ENCODE peak calls at places on chromosome 16, in ten cellular contexts. F is CD4-positive, alpha-beta T cell; G is esophagus squamous epithelium; R is kidney epithelial cell; L is epithelial cell of esophagus; B is HFFc6; P is omental fat pad; Z is OCI-LY7; U is IMR-90; Y is right atrium auricular region. X is an unnamed sample.
A peak's percentile ranks its signal among the peaks of the same experiment; 100 is the strongest.

GRCh38 chr16:64977211-64977920 is 144.5 kb downstream of the CDH11 start:
- DNase-seq in P (no peak), B (peak; percentile 13), L (no peak), Z (no peak), R (no peak), U (no peak), F (no peak), Y (no peak), G (no peak), X (no peak)

GRCh38 chr16:25855063-25855462 is 163.3 kb downstream of the HS3ST4 start:
- DNase-seq in G (no peak), R (no peak), B (no peak), L (no peak), P (no peak), Z (no peak), Y (no peak), U (no peak), F (no peak), X (no peak)

GRCh38 chr16:287298-287811 is 4.4 kb downstream of the PDIA2 start:
- DNase-seq in G (no peak), F (no peak), U (no peak), Z (peak; percentile 20), Y (no peak), R (no peak), L (no peak), P (no peak), B (no peak), X (no peak)

GRCh38 chr16:55282441-55282840 is 41.6 kb upstream of the IRX6 start:
- DNase-seq in G (no peak), U (no peak), P (no peak), Y (no peak), R (no peak), F (no peak), Z (no peak), L (no peak), B (no peak), X (no peak)

GRCh38 chr16:65122974-65123845 is 1.3 kb upstream of the CDH11 start:
- DNase-seq in G (no peak), B (peak; percentile 63), U (peak; percentile 63), Z (no peak), R (no peak), F (no peak), Y (peak; percentile 63), P (no peak), L (peak; percentile 44), X (no peak)

GRCh38 chr16:88737298-88738166 is 31.2 kb downstream of the CTU2 start:
- DNase-seq in G (no peak), L (peak; percentile 74), R (no peak), F (peak; percentile 80), U (peak; percentile 70), Y (no peak), Z (peak; percentile 82), P (peak; percentile 39), B (peak; percentile 73), X (peak; percentile 65)

GRCh38 chr16:2773188-2773968 is 3.7 kb downstream of the ELOB start:
- DNase-seq in F (no peak), R (no peak), G (no peak), B (peak; percentile 46), Y (no peak), P (no peak), U (peak; percentile 29), L (peak; percentile 53), Z (no peak), X (no peak)

GRCh38 chr16:77603656-77604055 is 118.7 kb upstream of the NUDT7 start:
- DNase-seq in Z (no peak), B (no peak), R (no peak), G (no peak), U (no peak), P (no peak), F (no peak), Y (no peak), L (no peak), X (no peak)

GRCh38 chr16:84963046-84963445 is 48.3 kb downstream of the ZDHHC7 start:
- DNase-seq in B (no peak), L (no peak), Z (no peak), P (no peak), U (no peak), F (no peak), G (no peak), Y (no peak), R (no peak), X (no peak)

GRCh38 chr16:8474576-8474975 is 115.7 kb downstream of the TMEM114 start:
- DNase-seq in F (no peak), Z (no peak), R (no peak), B (no peak), L (no peak), Y (no peak), G (no peak), P (no peak), U (no peak), X (no peak)

DNA sequence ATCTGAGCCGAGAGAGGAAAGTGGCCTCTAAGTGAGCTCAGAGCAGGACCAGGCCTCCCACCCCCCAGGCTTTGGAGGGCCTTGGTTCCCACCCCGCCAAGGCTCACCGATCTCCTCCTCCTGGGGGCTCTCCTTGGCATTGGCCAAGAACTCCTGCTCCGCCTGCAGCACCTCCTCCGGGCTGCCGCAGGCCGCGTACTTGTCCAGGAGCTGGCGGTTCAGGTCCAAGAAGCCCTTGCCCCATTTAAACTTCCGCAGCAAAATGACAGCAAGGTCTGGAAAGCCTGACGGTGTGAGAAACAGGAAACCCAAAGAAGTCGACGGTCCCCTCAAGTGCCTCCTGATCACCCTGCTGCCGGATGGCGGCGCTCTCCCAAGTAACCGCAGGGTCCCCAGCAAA is 1.7 kb downstream of the TSR3 start:
- DNase-seq in B (no peak), U (no peak), L (no peak), R (no peak), Y (no peak), G (no peak), Z (no peak), F (no peak), P (no peak), X (no peak)
- TF ChIP-seq CTCF in B (no peak), U (no peak), L (no peak), R (no peak), Y (no peak), G (no peak), Z (no peak), F (no peak), P (no peak), X (no peak)

GRCh38 chr16:4797805-4798252 is 2.7 kb downstream of the SMIM22 start:
- DNase-seq in Z (no peak), B (no peak), G (no peak), R (no peak), L (no peak), U (no peak), F (no peak), P (no peak), Y (no peak), X (no peak)
- TF ChIP-seq CTCF in Z (no peak), B (no peak), G (no peak), R (no peak), L (no peak), U (no peak), F (no peak), P (no peak), Y (no peak), X (no peak)

GRCh38 chr16:87017388-87018012 is 299.7 kb downstream of the C16orf95 start:
- DNase-seq in R (peak; percentile 98), B (peak; percentile 81), Y (no peak), F (no peak), G (no peak), L (peak; percentile 93), U (peak; percentile 88), P (no peak), Z (no peak), X (peak; percentile 14)
- TF ChIP-seq CTCF in R (peak; percentile 60), B (peak; percentile 70), Y (no peak), F (no peak), G (no peak), L (peak; percentile 43), U (peak; percentile 59), P (no peak), Z (no peak), X (no peak)

GRCh38 chr16:81593481-81593880 is 148.9 kb downstream of the CMIP start:
- DNase-seq in G (no peak), R (no peak), Z (no peak), U (no peak), P (no peak), L (peak; percentile 45), B (no peak), Y (no peak), F (no peak), X (no peak)

GRCh38 chr16:81589975-81590650 is 145.5 kb downstream of the CMIP start:
- DNase-seq in U (no peak), L (no peak), R (no peak), G (no peak), P (no peak), Y (no peak), Z (no peak), F (no peak), B (no peak), X (no peak)

GRCh38 chr16:81591538-81591870 is 146.9 kb downstream of the CMIP start:
- DNase-seq in G (no peak), L (no peak), B (no peak), R (no peak), Y (no peak), P (no peak), U (no peak), Z (no peak), F (no peak), X (no peak)

GRCh38 chr16:81590714-81591537 is 146.3 kb downstream of the CMIP start:
- DNase-seq in P (no peak), L (no peak), F (no peak), Y (no peak), R (no peak), U (no peak), B (no peak), Z (peak; percentile 10), G (no peak), X (no peak)

GRCh38 chr16:81592353-81592866 is 147.8 kb downstream of the CMIP start:
- DNase-seq in F (no peak), U (no peak), B (no peak), Y (no peak), L (no peak), G (no peak), P (no peak), Z (no peak), R (no peak), X (no peak)
- TF ChIP-seq CTCF in F (no peak), U (no peak), B (no peak), Y (no peak), L (no peak), G (no peak), P (no peak), Z (no peak), R (no peak), X (no peak)